ENCODE peak calls at places on chromosomes 6 and 20, in five cellular contexts. D is A549, O is GM12878, A is HepG2, L is IMR-90. Q is an unnamed sample.

GRCh38 chr6:71527831-71528377 is 239.3 kb downstream of the OGFRL1 start:
- DNase-seq in A (no peak), L (peak; percentile 12), D (no peak), O (no peak), Q (no peak)

GRCh38 chr6:104173680-104174079 is 686.0 kb downstream of the HACE1 start:
- DNase-seq in L (no peak), A (no peak), D (no peak), O (no peak), Q (no peak)

GRCh38 chr6:109894181-109894580 is 83.9 kb upstream of the GPR6 start:
- DNase-seq in L (no peak), D (no peak), A (no peak), O (peak; percentile 17), Q (no peak)

GRCh38 chr20:2817341-2817726 is 1.2 kb downstream of the TMEM239 start:
- DNase-seq in O (no peak), D (no peak), L (no peak), A (no peak), Q (no peak)

GRCh38 chr20:33649201-33649631 is 12.9 kb upstream of the C20orf144 start:
- DNase-seq in L (no peak), A (no peak), D (no peak), O (no peak), Q (peak; percentile 87)

GRCh38 chr6:26607434-26608230 is 10.9 kb downstream of the ABT1 start:
- DNase-seq in L (peak; percentile 58), A (peak; percentile 72), D (peak; percentile 44), O (no peak), Q (peak; percentile 71)

GRCh38 chr6:17354700-17355403 is 38.5 kb upstream of the CAP2 start:
- DNase-seq in D (peak; percentile 56), O (peak; percentile 4), L (peak; percentile 86), A (peak; percentile 99), Q (no peak)

GRCh38 chr6:152874846-152875568 is 107.8 kb downstream of the FBXO5 start:
- DNase-seq in A (no peak), O (no peak), L (no peak), D (no peak), Q (no peak)

GRCh38 chr6:54451516-54451915 is 143.3 kb downstream of the TINAG start:
- DNase-seq in L (no peak), A (no peak), D (no peak), O (no peak), Q (no peak)

GRCh38 chr6:29925341-29926080 is 16.8 kb upstream of the HLA-A start:
- DNase-seq in L (no peak), A (no peak), O (no peak), D (no peak), Q (no peak)

GRCh38 chr6:169723991-169724553 is at the start of gene PHF10:
- DNase-seq in A (no peak), O (no peak), L (no peak), D (no peak), Q (peak; percentile 84)

GRCh38 chr6:75094614-75095321 is 111.1 kb downstream of the COL12A1 start:
- DNase-seq in L (peak; percentile 94), O (no peak), D (no peak), A (no peak), Q (no peak)

GRCh38 chr6:120129228-120129627 is 779.7 kb upstream of the MAN1A1 start:
- DNase-seq in A (no peak), O (no peak), D (no peak), L (no peak), Q (no peak)

GRCh38 chr6:14121936-14122344 is 4.4 kb downstream of the CD83 start:
- DNase-seq in A (no peak), D (no peak), O (peak; percentile 69), L (no peak), Q (no peak)

DNA sequence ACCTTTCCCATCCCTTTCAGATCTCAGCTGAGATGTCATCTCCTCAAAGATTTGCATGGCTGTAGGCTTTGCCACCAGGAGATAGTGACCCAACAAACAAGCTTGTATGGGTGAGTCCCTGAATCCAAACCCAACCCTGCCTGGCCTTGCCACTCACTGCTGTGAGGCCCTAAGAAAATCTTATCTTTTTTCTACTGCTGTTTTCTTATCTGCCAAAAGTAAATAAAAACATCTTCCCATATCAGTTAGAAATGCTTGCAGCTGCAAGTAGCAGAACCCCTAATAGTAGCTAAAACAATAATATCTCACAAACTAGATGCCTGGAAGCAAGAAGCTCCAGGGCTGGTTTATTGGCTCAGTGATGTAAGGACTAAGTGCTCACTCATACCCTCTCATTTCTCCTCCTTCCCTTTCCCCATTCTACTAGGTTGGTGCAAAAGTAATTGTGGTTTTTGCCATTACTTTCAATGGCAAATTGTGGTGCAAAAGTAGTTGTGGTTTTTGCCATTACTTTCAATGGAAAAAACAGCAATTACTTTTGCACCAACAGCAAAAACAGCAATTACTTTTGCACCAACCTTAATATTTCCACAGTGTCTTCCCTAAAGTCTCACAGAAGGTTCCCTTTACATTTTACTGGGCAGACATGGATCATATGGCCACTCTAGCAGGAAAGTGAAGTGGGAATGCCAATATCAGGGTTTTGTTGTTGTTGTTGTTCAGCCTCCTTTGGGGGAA is 56.7 kb upstream of the PSMF1 start:
- DNase-seq in O (no peak), D (no peak), A (no peak), L (no peak), Q (no peak)
- TF ChIP-seq RFX5 in O (no peak), D (no peak), A (no peak), L (no peak), Q (no peak)

DNA sequence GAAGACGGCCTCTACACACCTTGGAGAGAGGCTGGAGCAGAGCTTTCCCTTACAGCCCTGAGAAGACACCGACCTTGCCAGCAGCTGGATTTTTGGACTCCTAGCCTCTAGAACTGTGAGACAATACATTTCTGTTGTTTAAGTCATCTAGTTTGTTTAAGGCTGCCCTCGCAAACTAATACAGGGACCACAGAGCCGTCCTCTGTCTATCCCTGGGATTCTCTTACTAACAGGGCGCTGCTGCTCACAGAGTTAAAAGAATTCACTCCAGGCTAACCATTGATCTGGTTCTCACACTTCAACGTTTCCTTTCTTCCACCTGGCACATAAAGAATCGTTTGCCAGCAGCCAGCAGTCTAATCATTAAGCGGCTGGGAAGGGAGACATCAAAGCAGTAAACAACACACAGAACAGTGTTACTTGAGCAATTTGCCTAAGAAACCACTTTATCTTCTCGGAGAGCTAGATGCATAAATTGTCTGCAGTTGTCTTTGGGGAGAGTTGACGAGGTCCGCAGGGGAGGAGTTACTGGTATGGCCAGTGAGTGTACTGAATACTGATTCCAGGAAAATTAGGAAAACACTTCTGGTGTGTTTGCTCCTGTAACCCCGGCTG is 103.5 kb upstream of the AKAP12 start:
- DNase-seq in D (no peak), O (no peak), A (peak; percentile 77), L (no peak), Q (no peak)
- TF ChIP-seq RFX5 in D (no peak), O (no peak), A (no peak), L (no peak), Q (no peak)

GRCh38 chr6:98039443-98039842 is 756.4 kb upstream of the MMS22L start:
- DNase-seq in D (no peak), O (no peak), L (no peak), A (no peak), Q (no peak)

GRCh38 chr6:98041072-98041471 is 758.1 kb upstream of the MMS22L start:
- DNase-seq in L (no peak), O (no peak), D (no peak), A (no peak), Q (no peak)

GRCh38 chr6:98039876-98040605 is 757.0 kb upstream of the MMS22L start:
- DNase-seq in O (no peak), D (no peak), L (peak; percentile 0), A (no peak), Q (no peak)

GRCh38 chr6:98044168-98044567 is 761.2 kb upstream of the MMS22L start:
- DNase-seq in A (no peak), D (no peak), L (no peak), O (no peak), Q (no peak)

DNA sequence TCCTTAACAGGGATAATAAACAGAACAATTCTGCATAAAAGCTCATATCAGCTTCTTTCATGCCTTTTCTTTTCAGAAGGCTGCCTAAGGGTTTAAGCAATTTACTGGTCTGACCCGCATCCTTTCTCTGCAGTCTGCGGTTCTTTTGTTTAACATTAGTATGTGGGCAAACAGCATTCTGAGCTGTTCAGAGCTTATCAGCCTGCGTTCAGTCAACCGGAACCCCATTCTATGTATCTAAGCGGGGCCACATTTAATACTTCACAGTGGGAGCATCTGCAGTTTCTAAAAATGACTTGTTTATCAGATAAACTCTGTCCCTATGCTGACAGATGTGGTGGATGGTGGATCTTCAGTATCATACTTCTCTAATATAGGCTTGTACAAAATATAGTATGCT is 758.9 kb upstream of the MMS22L start:
- DNase-seq in D (no peak), L (no peak), A (no peak), O (no peak), Q (peak; percentile 52)
- TF ChIP-seq RFX5 in D (no peak), L (no peak), A (no peak), O (no peak), Q (no peak)

GRCh38 chr6:10633216-10633615 is 61.2 kb downstream of the C6orf52 start:
- DNase-seq in O (peak; percentile 36), D (peak; percentile 28), A (peak; percentile 13), L (peak; percentile 75), Q (no peak)
- TF ChIP-seq RFX5 in O (no peak), D (no peak), A (no peak), L (no peak), Q (no peak)

DNA sequence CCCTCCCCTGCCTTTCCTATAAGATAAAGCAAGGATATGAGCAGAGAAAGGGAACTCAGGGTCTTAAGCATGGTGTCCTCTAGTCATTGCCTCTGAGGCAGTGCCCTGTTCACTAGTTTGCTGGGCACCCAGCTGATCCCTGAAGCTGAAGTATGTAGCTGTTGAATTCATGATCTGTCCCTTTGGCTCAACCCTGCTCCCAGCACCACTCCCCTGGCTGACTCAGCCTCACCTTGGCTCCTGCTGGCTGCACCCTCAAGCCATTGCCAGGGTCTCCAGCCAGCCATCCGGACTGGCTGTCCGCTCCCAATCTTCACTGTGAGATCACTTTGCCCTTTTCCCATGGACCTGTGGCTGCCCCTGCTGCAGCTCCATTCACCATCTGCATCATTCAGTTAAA is 25.9 kb upstream of the UST start:
- DNase-seq in D (no peak), L (no peak), A (no peak), O (no peak), Q (no peak)
- TF ChIP-seq RFX5 in D (no peak), L (no peak), A (no peak), O (no peak), Q (no peak)

GRCh38 chr20:61828891-61829290 is 236.8 kb downstream of the TAF4 start:
- DNase-seq in L (no peak), A (no peak), D (no peak), O (no peak), Q (no peak)

GRCh38 chr20:61830241-61830930 is 235.3 kb downstream of the TAF4 start:
- DNase-seq in O (no peak), L (no peak), D (no peak), A (no peak), Q (no peak)

GRCh38 chr20:61830956-61831355 is 234.7 kb downstream of the TAF4 start:
- DNase-seq in L (no peak), A (no peak), O (no peak), D (no peak), Q (no peak)

GRCh38 chr20:61832181-61832580 is 233.5 kb downstream of the TAF4 start:
- DNase-seq in L (no peak), O (no peak), D (no peak), A (no peak), Q (no peak)

DNA sequence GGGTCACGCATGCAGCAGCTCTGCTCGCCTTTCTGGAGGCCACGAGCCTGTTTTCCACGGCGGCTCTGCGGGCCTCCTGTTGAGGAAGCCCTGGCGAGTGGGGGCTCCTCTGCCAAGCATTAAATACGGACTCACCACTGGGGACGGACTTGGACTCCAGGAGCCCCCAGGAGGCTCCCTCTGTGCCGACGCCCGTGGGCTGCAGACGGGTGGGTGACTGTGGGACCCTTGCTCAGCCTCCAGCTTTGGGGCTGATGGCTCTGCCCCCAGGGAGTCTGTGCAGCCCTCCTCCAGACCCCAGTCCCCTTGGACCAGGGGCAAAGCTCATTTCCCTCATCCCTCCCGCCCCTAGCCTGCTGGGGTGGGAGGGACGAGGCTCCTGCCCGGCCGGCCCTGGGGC is 236.2 kb downstream of the TAF4 start:
- DNase-seq in D (no peak), O (no peak), A (no peak), L (no peak), Q (no peak)
- TF ChIP-seq RFX5 in D (no peak), O (no peak), A (no peak), L (no peak), Q (no peak)

Q was measured in SK-N-SH.